ENCODE peak calls at places on chromosomes 5 and 9, in ten cellular contexts. T is naive B cell; X is HepG2; B is activated CD8-positive, alpha-beta T cell treated with anti-CD3 and anti-CD28 coated beads, Interleukin-2, amount 10 ng/mL, durations not matched to agents 7 days and 5 days; N is T-helper 17 cell; E is activated CD8-positive, alpha-beta memory T cell treated with anti-CD3 and anti-CD28 coated beads, Interleukin-2, amount 10 ng/mL, durations not matched to agents 7 days and 5 days; M is T-cell; Q is lower lobe of right lung; K is activated naive CD8-positive, alpha-beta T cell treated with anti-CD3 and anti-CD28 coated beads, Interleukin-2, amount 50 U/mL, for 24 hours; Z is stimulated activated naive CD8-positive, alpha-beta T cell treated with anti-CD3 and anti-CD28 coated beads, Interleukin-15, Interleukin-2, amounts not matched to agents 100 U/mL and 50 U/mL, for 24 hours. Y is an unnamed sample.

GRCh38 chr9:37746448-37747270 is 6.9 kb upstream of the TRMT10B start:
- ATAC-seq in T (no peak), X (peak), B (no peak), N (no peak), E (no peak), M (no peak), Q (peak), K (no peak), Z (no peak), Y (no peak)

GRCh38 chr9:89481161-89481915 is 16.6 kb downstream of the SEMA4D start:
- ATAC-seq in T (no peak), X (no peak), B (peak), N (peak), E (peak), M (peak), Q (no peak), K (no peak), Z (no peak), Y (no peak)

GRCh38 chr5:180689071-180689694 is 39.8 kb upstream of the FLT4 start:
- ATAC-seq in T (no peak), X (no peak), B (peak), N (peak), E (peak), M (peak), Q (no peak), K (peak), Z (peak), Y (no peak)

GRCh38 chr5:124797665-124798087 is 51.2 kb upstream of the ZNF608 start:
- ATAC-seq in T (no peak), X (no peak), B (no peak), N (no peak), E (no peak), M (no peak), Q (no peak), K (no peak), Z (no peak), Y (no peak)

GRCh38 chr5:135360278-135361274 is 38.5 kb downstream of the MACROH2A1 start:
- ATAC-seq in T (no peak), X (no peak), B (peak), N (no peak), E (no peak), M (no peak), Q (peak), K (no peak), Z (no peak), Y (no peak)

GRCh38 chr5:136094189-136094912 is 38.3 kb upstream of the SMAD5 start:
- ATAC-seq in T (no peak), X (peak), B (no peak), N (no peak), E (no peak), M (no peak), Q (no peak), K (no peak), Z (no peak), Y (no peak)

GRCh38 chr5:158560170-158560569 is 539.5 kb downstream of the EBF1 start:
- ATAC-seq in T (peak), X (peak), B (no peak), N (no peak), E (no peak), M (no peak), Q (no peak), K (peak), Z (no peak), Y (no peak)

GRCh38 chr5:103910002-103910401 is 347.4 kb upstream of the NUDT12 start:
- ATAC-seq in T (no peak), X (no peak), B (no peak), N (no peak), E (no peak), M (no peak), Q (no peak), K (no peak), Z (no peak), Y (no peak)

GRCh38 chr5:117261948-117262606 is 687.5 kb upstream of the SEMA6A start:
- ATAC-seq in T (no peak), X (no peak), B (no peak), N (no peak), E (no peak), M (no peak), Q (no peak), K (no peak), Z (no peak), Y (no peak)

GRCh38 chr9:93955356-93956182 is 414 bp upstream of the BARX1 start:
- ATAC-seq in T (peak), X (no peak), B (no peak), N (peak), E (no peak), M (no peak), Q (no peak), K (peak), Z (no peak), Y (peak)

GRCh38 chr5:66861402-66861801 is 265.2 kb downstream of the MAST4 start:
- ATAC-seq in T (no peak), X (no peak), B (no peak), N (no peak), E (no peak), M (no peak), Q (no peak), K (no peak), Z (no peak), Y (no peak)

GRCh38 chr9:137985637-137986071 is 108.1 kb downstream of the CACNA1B start:
- ATAC-seq in T (no peak), X (no peak), B (no peak), N (no peak), E (no peak), M (no peak), Q (no peak), K (no peak), Z (no peak), Y (no peak)

Y was measured in gastroesophageal sphincter.